ENCODE peak calls at places on chromosomes 4 and X, in ten cellular contexts. O is A549; X is brain microvascular endothelial cell; P is lower lobe of right lung; G is kidney epithelial cell; J is Jurkat, Clone E6-1; E is cardiac fibroblast; I is tibial artery; Z is HFF-Myc; S is fibroblast of lung. M is an unnamed sample.

GRCh38 chr4:5940470-5941203 is 47.8 kb upstream of the CRMP1 start:
- DNase-seq in O (no peak), X (peak; percentile 11), P (no peak), G (no peak), J (no peak), E (peak; percentile 3), I (no peak), Z (peak; percentile 9), S (no peak), M (no peak)

GRCh38 chr4:72314869-72315268 is 254.2 kb downstream of the ADAMTS3 start:
- DNase-seq in O (no peak), X (peak; percentile 57), P (no peak), G (no peak), J (no peak), E (peak; percentile 96), I (no peak), Z (peak; percentile 43), S (peak; percentile 94), M (no peak)

GRCh38 chr4:147542229-147542990 is 61.5 kb downstream of the EDNRA start:
- DNase-seq in O (no peak), X (no peak), P (no peak), G (no peak), J (no peak), E (no peak), I (no peak), Z (no peak), S (no peak), M (no peak)

GRCh38 chr4:176409627-176410026 is 89.9 kb downstream of the SPCS3 start:
- DNase-seq in O (no peak), X (no peak), P (no peak), G (no peak), J (no peak), E (no peak), I (no peak), Z (no peak), S (no peak), M (no peak)

GRCh38 chr4:85779165-85779564 is 304.2 kb downstream of the ARHGAP24 start:
- DNase-seq in O (no peak), X (peak; percentile 64), P (no peak), G (no peak), J (no peak), E (peak; percentile 76), I (no peak), Z (no peak), S (peak; percentile 69), M (peak; percentile 15)

GRCh38 chr4:42397635-42398447 is 553 bp downstream of the SHISA3 start:
- DNase-seq in O (no peak), X (no peak), P (no peak), G (no peak), J (no peak), E (peak; percentile 47), I (no peak), Z (no peak), S (peak; percentile 45), M (peak; percentile 54)

GRCh38 chrX:120356084-120356483 is 5.8 kb upstream of the ATP1B4 start:
- DNase-seq in O (no peak), X (no peak), P (no peak), G (no peak), J (no peak), E (no peak), I (no peak), Z (no peak), S (peak; percentile 24), M (no peak)

GRCh38 chrX:101195442-101196173 is 24.0 kb upstream of the DRP2 start:
- DNase-seq in O (no peak), X (no peak), P (no peak), G (no peak), J (no peak), E (no peak), I (no peak), Z (no peak), S (no peak), M (no peak)

GRCh38 chr4:26779674-26780073 is 81.0 kb upstream of the STIM2 start:
- DNase-seq in O (no peak), X (no peak), P (no peak), G (no peak), J (no peak), E (peak; percentile 72), I (no peak), Z (no peak), S (peak; percentile 23), M (no peak)

GRCh38 chr4:8396762-8397406 is 43.6 kb downstream of the ACOX3 start:
- DNase-seq in O (no peak), X (no peak), P (no peak), G (no peak), J (no peak), E (no peak), I (no peak), Z (no peak), S (no peak), M (no peak)

DNA sequence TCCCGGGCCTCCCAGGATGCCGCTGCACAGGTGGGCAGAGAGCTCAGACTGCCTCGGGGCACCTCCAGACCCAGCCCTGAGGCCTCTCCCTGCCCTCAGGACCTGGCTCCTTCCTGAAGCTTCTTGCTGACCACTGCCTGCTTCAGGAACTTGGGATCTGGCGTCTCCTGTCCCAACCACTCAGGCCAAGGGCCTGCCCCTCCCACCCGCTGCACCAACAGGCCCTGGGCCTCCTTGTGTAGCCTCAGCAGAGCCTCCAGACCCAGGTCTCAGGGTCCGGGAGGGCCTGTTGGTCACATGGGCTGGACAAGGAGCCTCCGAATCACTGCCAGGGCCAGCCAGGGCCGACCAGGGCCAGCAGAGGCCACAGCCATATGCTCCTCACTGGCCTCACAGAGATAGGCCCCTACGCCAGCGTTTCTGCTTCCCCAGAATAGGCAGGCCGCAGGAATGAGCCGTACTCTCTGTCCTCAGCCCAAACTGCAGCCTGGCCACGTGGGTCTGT is 2.8 kb downstream of the MXD4 start:
- DNase-seq in O (no peak), X (no peak), P (peak; percentile 44), G (no peak), J (no peak), E (no peak), I (peak; percentile 24), Z (no peak), S (no peak), M (no peak)
- H3K4me3 ChIP-seq in O (no peak overlapping the region), X (no peak overlapping the region), P (peak overlapping the region; percentile 98), G (no peak overlapping the region), J (no peak overlapping the region), E (no peak overlapping the region), I (peak overlapping the region; percentile 93), Z (peak overlapping the region; percentile 54), S (no peak overlapping the region), M (no peak overlapping the region)

DNA sequence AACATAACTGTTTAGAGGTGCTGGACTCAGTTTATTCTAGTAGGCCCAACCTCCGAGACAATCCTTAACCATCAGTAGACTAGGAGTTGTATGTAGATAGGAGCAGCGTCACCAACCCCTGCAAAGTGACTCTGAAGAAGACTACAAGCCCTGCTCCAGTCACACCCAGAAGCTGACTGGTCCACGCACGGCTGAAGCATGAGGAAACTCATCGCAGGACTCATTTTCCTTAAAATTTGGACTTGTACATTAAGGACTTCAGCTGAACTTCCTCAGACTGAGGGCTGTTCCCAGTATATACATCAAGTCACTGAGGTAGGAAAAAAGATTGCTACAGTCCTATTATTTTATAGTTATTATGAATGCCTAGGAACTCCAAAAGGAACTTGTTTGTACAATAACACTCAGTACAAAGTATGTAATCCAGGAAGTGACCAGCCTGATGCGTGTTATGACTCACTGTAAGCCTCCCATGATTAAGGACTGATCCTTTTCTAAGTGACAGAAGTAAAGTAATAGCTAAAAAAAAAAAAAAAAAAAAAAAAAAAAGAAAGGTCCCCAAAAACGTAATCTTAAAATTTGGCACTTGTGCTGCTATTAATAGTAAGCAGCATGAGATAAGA is 41.6 kb upstream of the UGT2B7 start:
- DNase-seq in O (no peak), X (peak; percentile 85), P (no peak), G (peak; percentile 70), J (no peak), E (peak; percentile 89), I (no peak), Z (peak; percentile 30), S (peak; percentile 63), M (peak; percentile 36)
- H3K4me3 ChIP-seq in O (no peak overlapping the region), X (no peak overlapping the region), P (no peak overlapping the region), G (peak overlapping the region; percentile 81), J (no peak overlapping the region), E (no peak overlapping the region), I (no peak overlapping the region), Z (no peak overlapping the region), S (no peak overlapping the region), M (no peak overlapping the region)

GRCh38 chr4:107997794-107998193 is 8.1 kb downstream of the HADH start:
- DNase-seq in O (no peak), X (no peak), P (no peak), G (no peak), J (no peak), E (no peak), I (no peak), Z (no peak), S (no peak), M (no peak)
- H3K4me3 ChIP-seq in O (no peak overlapping the region), X (no peak overlapping the region), P (no peak overlapping the region), G (no peak overlapping the region), J (no peak overlapping the region), E (no peak overlapping the region), I (no peak overlapping the region), Z (no peak overlapping the region), S (no peak overlapping the region), M (no peak overlapping the region)

DNA sequence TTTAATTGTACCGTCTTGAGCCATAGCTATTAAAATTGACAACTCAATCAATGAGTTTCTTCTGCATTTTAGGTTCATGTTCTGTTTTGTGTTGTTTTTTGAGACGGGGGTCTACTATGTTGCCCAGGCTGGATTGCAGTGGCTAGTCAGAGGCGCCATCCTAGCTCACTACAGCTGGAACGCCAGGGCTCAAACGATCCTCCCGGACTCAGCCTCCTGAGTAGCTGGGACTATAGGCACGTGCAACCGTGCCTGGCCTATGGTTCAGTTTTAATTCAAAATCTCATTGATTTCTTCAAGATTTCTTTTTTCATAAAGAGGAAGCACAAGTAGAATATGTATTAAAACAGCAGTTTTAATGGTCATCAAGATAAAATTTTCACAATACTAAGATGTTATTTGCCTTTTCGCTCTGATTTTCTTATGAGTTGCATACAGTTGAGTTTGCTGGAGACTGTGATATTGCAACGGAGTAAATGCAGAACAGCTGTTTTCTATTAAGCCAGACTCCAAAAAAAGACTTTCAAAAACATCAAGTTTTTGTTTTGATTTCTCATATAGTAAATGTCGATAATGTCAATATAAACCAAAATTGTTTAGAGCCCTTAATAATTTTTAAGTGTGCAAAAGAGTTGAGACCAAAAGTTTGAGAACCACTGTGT is 1.1 kb upstream of the STX18 start:
- DNase-seq in O (no peak), X (no peak), P (no peak), G (no peak), J (no peak), E (no peak), I (no peak), Z (no peak), S (no peak), M (no peak)
- H3K4me3 ChIP-seq in O (peak overlapping the region; percentile 93), X (peak overlapping the region; percentile 97), P (peak overlapping the region; percentile 98), G (peak overlapping the region; percentile 97), J (peak overlapping the region; percentile 94), E (peak overlapping the region; percentile 95), I (peak overlapping the region; percentile 92), Z (peak overlapping the region; percentile 88), S (peak overlapping the region; percentile 91), M (peak overlapping the region; percentile 97)

DNA sequence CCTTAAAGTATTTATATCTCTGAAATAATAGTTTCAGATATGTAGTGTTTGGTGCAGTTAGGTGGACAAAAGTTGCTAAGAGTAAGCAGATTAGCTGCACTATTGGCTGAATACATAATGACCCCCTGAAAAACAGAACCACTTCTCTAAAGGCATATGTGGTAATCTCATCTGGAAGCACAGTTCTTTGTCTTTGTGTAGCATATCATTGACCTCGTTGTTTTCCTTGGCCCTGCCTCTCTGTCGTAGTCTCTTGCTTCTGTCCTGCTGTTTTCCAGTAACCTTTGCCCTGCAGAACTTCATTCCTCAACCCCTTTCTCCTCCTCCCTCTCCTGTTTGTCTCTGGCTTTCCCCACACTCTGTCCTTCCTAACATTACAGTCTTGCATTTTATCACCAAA is 41.4 kb downstream of the JADE3 start:
- DNase-seq in O (no peak), X (no peak), P (no peak), G (no peak), J (no peak), E (peak; percentile 47), I (no peak), Z (no peak), S (peak; percentile 34), M (peak; percentile 42)
- H3K4me3 ChIP-seq in O (no peak overlapping the region), X (no peak overlapping the region), P (no peak overlapping the region), G (no peak overlapping the region), J (no peak overlapping the region), E (no peak overlapping the region), I (no peak overlapping the region), Z (no peak overlapping the region), S (no peak overlapping the region), M (peak overlapping the region; percentile 26)